ENCODE peak calls at places on chromosomes 5 and 9, in four cellular contexts. S is spleen, C is cardiac fibroblast, H is NCI-H1092. E is an unnamed sample.

GRCh38 chr5:1874820-1875219 is 7.9 kb downstream of the IRX4 start:
- DNase-seq in S (no peak), C (no peak), H (peak), E (no peak)

GRCh38 chr5:158695595-158696330 is 404.0 kb downstream of the EBF1 start:
- DNase-seq in S (peak), C (peak), H (peak), E (peak)

GRCh38 chr9:115165233-115165632 is 47.3 kb upstream of the TNC start:
- DNase-seq in S (no peak), C (no peak), H (no peak), E (no peak)

GRCh38 chr9:73079326-73079725 is 72.3 kb upstream of the ANXA1 start:
- DNase-seq in S (no peak), C (peak), H (no peak), E (no peak)

GRCh38 chr5:43514471-43514815 is 505 bp downstream of the C5orf34 start:
- DNase-seq in S (no peak), C (peak), H (no peak), E (no peak)

GRCh38 chr9:14661421-14662059 is 31.7 kb downstream of the ZDHHC21 start:
- DNase-seq in S (no peak), C (peak), H (peak), E (no peak)

GRCh38 chr9:123478967-123479602 is 123.1 kb downstream of the CRB2 start:
- DNase-seq in S (peak), C (no peak), H (no peak), E (no peak)

GRCh38 chr5:157597277-157597676 is 21.7 kb upstream of the ADAM19 start:
- DNase-seq in S (no peak), C (no peak), H (no peak), E (no peak)

GRCh38 chr5:151051066-151051930 is 29.5 kb downstream of the TNIP1 start:
- DNase-seq in S (peak), C (peak), H (peak), E (peak)

GRCh38 chr9:136122425-136123383 is 4.0 kb upstream of the TMEM250 start:
- DNase-seq in S (peak), C (peak), H (peak), E (peak)

GRCh38 chr5:179865471-179866240 is 7.0 kb upstream of the MRNIP start:
- DNase-seq in S (peak), C (no peak), H (no peak), E (no peak)

GRCh38 chr5:66807743-66808142 is 211.6 kb downstream of the MAST4 start:
- DNase-seq in S (no peak), C (peak), H (peak), E (no peak)

GRCh38 chr5:32223972-32224608 is 50.0 kb upstream of the GOLPH3 start:
- DNase-seq in S (no peak), C (peak), H (no peak), E (no peak)

GRCh38 chr5:84239509-84239908 is 145.2 kb downstream of the EDIL3 start:
- DNase-seq in S (no peak), C (peak), H (no peak), E (no peak)

GRCh38 chr5:163478126-163478981 is 17.9 kb downstream of the HMMR start:
- DNase-seq in S (no peak), C (peak), H (no peak), E (no peak)

GRCh38 chr9:129866373-129867137 is 31.3 kb downstream of the USP20 start:
- DNase-seq in S (no peak), C (no peak), H (no peak), E (peak)

GRCh38 chr9:16335788-16336580 is 534.5 kb downstream of the BNC2 start:
- DNase-seq in S (no peak), C (peak), H (no peak), E (no peak)

GRCh38 chr9:28808042-28808441 is 1234.8 kb upstream of the C9orf72 start:
- DNase-seq in S (no peak), C (peak), H (no peak), E (no peak)

GRCh38 chr5:171139227-171139626 is 169.8 kb upstream of the TLX3 start:
- DNase-seq in S (no peak), C (no peak), H (no peak), E (no peak)

GRCh38 chr5:154815684-154816247 is 34.6 kb downstream of the FAXDC2 start:
- DNase-seq in S (no peak), C (no peak), H (no peak), E (no peak)

GRCh38 chr5:151081426-151082273 is 816 bp upstream of the TNIP1 start:
- DNase-seq in S (peak), C (peak), H (peak), E (no peak)

GRCh38 chr5:154701181-154701580 is 54.0 kb upstream of the LARP1 start:
- DNase-seq in S (no peak), C (no peak), H (peak), E (no peak)

GRCh38 chr5:81450940-81451339 is 57.0 kb upstream of the ACOT12 start:
- DNase-seq in S (no peak), C (peak), H (no peak), E (no peak)

GRCh38 chr5:88140863-88141694 is 127.6 kb downstream of the TMEM161B start:
- DNase-seq in S (peak), C (peak), H (peak), E (peak)

GRCh38 chr5:169785731-169786130 is 148.7 kb downstream of the DOCK2 start:
- DNase-seq in S (no peak), C (no peak), H (no peak), E (no peak)

GRCh38 chr9:21465859-21466518 is 16.1 kb downstream of the IFNE start:
- DNase-seq in S (no peak), C (peak), H (no peak), E (peak)

GRCh38 chr5:14672508-14673394 is 8.2 kb downstream of the OTULIN start:
- DNase-seq in S (no peak), C (no peak), H (no peak), E (no peak)

GRCh38 chr9:70412678-70413426 is 1.6 kb downstream of the KLF9 start:
- DNase-seq in S (peak), C (peak), H (peak), E (peak)

GRCh38 chr5:34494111-34494755 is 161.9 kb upstream of the RAI14 start:
- DNase-seq in S (no peak), C (peak), H (no peak), E (no peak)

GRCh38 chr5:71948206-71948605 is 159.1 kb upstream of the MAP1B start:
- DNase-seq in S (no peak), C (peak), H (no peak), E (no peak)

GRCh38 chr5:180633283-180634177 is 15.9 kb downstream of the FLT4 start:
- DNase-seq in S (peak), C (no peak), H (no peak), E (no peak)

GRCh38 chr9:21994996-21995651 is 533 bp downstream of the CDKN2B-AS1 start:
- DNase-seq in S (peak), C (peak), H (peak), E (peak)

GRCh38 chr5:130400091-130400490 is 495.8 kb downstream of the CHSY3 start:
- DNase-seq in S (no peak), C (peak), H (no peak), E (no peak)

GRCh38 chr5:31987985-31988710 is 186.0 kb downstream of the GOLPH3 start:
- DNase-seq in S (peak), C (peak), H (no peak), E (no peak)

GRCh38 chr5:178201221-178201926 is 3.0 kb upstream of the HNRNPAB start:
- DNase-seq in S (no peak), C (peak), H (no peak), E (no peak)

GRCh38 chr9:127341152-127341551 is 55.8 kb upstream of the SLC2A8 start:
- DNase-seq in S (no peak), C (no peak), H (no peak), E (no peak)

GRCh38 chr5:157989296-157989695 is 130.4 kb upstream of the CLINT1 start:
- DNase-seq in S (no peak), C (no peak), H (no peak), E (no peak)

GRCh38 chr5:116738270-116738947 is 163.8 kb upstream of the SEMA6A start:
- DNase-seq in S (no peak), C (no peak), H (peak), E (no peak)

GRCh38 chr9:89887286-89887685 is 282.5 kb downstream of the GADD45G start:
- DNase-seq in S (peak), C (no peak), H (no peak), E (no peak)

GRCh38 chr5:175902013-175902412 is 30.6 kb downstream of the CPLX2 start:
- DNase-seq in S (no peak), C (no peak), H (peak), E (no peak)

E was measured in HL-60.